ENCODE peak calls at places on chromosomes 6 and 20, in nine cellular contexts. U is B cell; K is A549; N is ovary; H is left ventricle myocardium inferior; C is stimulated activated CD8-positive, alpha-beta memory T cell treated with anti-CD3 and anti-CD28 coated beads, Interleukin-4, amount 100 ng/mL, for 1 hour; I is HTR-8/SVneo; W is psoas muscle; L is H9. P is an unnamed sample.
A peak's percentile ranks its signal among the peaks of the same experiment; 100 is the strongest.

GRCh38 chr20:44034451-44034850 is 119.8 kb downstream of the TOX2 start:
- DNase-seq in U (no peak), K (no peak), N (no peak), H (no peak), C (no peak), I (no peak), W (no peak), L (no peak), P (no peak)

GRCh38 chr20:58306421-58307261 is 2.9 kb upstream of the RAB22A start:
- DNase-seq in U (peak; percentile 96), K (peak; percentile 30), N (no peak), H (no peak), C (no peak), I (peak; percentile 61), W (no peak), L (no peak), P (no peak)

GRCh38 chr6:159002432-159003160 is 2.6 kb upstream of the RSPH3 start:
- DNase-seq in U (no peak), K (no peak), N (no peak), H (no peak), C (no peak), I (peak; percentile 33), W (peak; percentile 16), L (no peak), P (peak; percentile 51)

GRCh38 chr6:138502546-138502945 is 3.3 kb upstream of the NHSL1 start:
- DNase-seq in U (no peak), K (no peak), N (no peak), H (no peak), C (no peak), I (no peak), W (no peak), L (no peak), P (no peak)

GRCh38 chr20:8265588-8265987 is 133.5 kb downstream of the PLCB1 start:
- DNase-seq in U (no peak), K (no peak), N (no peak), H (no peak), C (no peak), I (no peak), W (no peak), L (no peak), P (no peak)

GRCh38 chr20:8020314-8021079 is 936 bp upstream of the TMX4 start:
- DNase-seq in U (peak; percentile 63), K (no peak), N (no peak), H (no peak), C (no peak), I (no peak), W (no peak), L (no peak), P (no peak)

GRCh38 chr6:69835414-69836179 is 30.8 kb upstream of the COL19A1 start:
- DNase-seq in U (peak; percentile 66), K (peak; percentile 57), N (no peak), H (no peak), C (no peak), I (peak; percentile 27), W (no peak), L (no peak), P (peak; percentile 70)

GRCh38 chr6:24476631-24477030 is 12.7 kb downstream of the GPLD1 start:
- DNase-seq in U (no peak), K (no peak), N (no peak), H (no peak), C (no peak), I (no peak), W (no peak), L (no peak), P (no peak)

GRCh38 chr20:5719861-5720401 is 30.3 kb upstream of the SHLD1 start:
- DNase-seq in U (no peak), K (peak; percentile 65), N (no peak), H (no peak), C (no peak), I (peak; percentile 48), W (no peak), L (no peak), P (no peak)

GRCh38 chr20:23530937-23531567 is 37.2 kb downstream of the CST9L start:
- DNase-seq in U (no peak), K (no peak), N (no peak), H (no peak), C (no peak), I (no peak), W (no peak), L (no peak), P (no peak)

GRCh38 chr6:19354181-19354580 is 483.0 kb upstream of the ID4 start:
- DNase-seq in U (no peak), K (no peak), N (no peak), H (no peak), C (no peak), I (no peak), W (no peak), L (no peak), P (no peak)

P was measured in SW 1271.